ENCODE peak calls at places on chromosomes 16 and 17, in eight cellular contexts. Q is DND-41, T is bronchial epithelial cell, C is K562, Y is AG04450, W is prostate gland, S is sigmoid colon, R is right lobe of liver. J is an unnamed sample.
A peak's percentile ranks its signal among the peaks of the same experiment; 100 is the strongest.

GRCh38 chr17:6543079-6544010 is 13.0 kb downstream of the PITPNM3 start:
- DNase-seq in Q (no peak), C (no peak), W (no peak), Y (no peak), T (no peak), S (no peak), R (no peak), J (no peak)

GRCh38 chr17:80469667-80470066 is 6.7 kb downstream of the NPTX1 start:
- DNase-seq in S (no peak), T (no peak), Y (no peak), R (no peak), W (no peak), Q (no peak), C (no peak), J (no peak)

GRCh38 chr16:19114359-19115147 is 789 bp downstream of the ITPRIPL2 start:
- DNase-seq in Q (no peak), R (peak; percentile 74), Y (no peak), T (peak; percentile 15), W (peak; percentile 55), C (no peak), S (peak; percentile 87), J (no peak)

GRCh38 chr17:5531019-5531418 is 44.7 kb downstream of the MIS12 start:
- DNase-seq in Y (no peak), W (no peak), C (no peak), S (no peak), Q (no peak), R (no peak), T (no peak), J (no peak)

GRCh38 chr16:56576585-56577299 is 11.9 kb downstream of the MT4 start:
- DNase-seq in W (peak; percentile 67), R (peak; percentile 71), C (peak; percentile 81), S (peak; percentile 86), T (peak; percentile 96), Q (peak; percentile 72), Y (peak; percentile 8), J (peak; percentile 77)

GRCh38 chr17:8896087-8896486 is 28.6 kb upstream of the PIK3R6 start:
- DNase-seq in C (no peak), W (no peak), S (no peak), R (no peak), T (no peak), Q (no peak), Y (no peak), J (no peak)

GRCh38 chr16:86231321-86231995 is 278.9 kb upstream of the FOXF1 start:
- DNase-seq in C (no peak), W (no peak), Y (no peak), S (peak; percentile 48), T (no peak), R (no peak), Q (no peak), J (no peak)

GRCh38 chr17:8621585-8621984 is 8.9 kb downstream of the MYH10 start:
- DNase-seq in W (no peak), Q (no peak), S (no peak), C (peak; percentile 11), T (no peak), R (no peak), Y (no peak), J (no peak)

GRCh38 chr16:2473425-2473926 is 1.5 kb upstream of the TBC1D24 start:
- DNase-seq in Q (peak; percentile 63), Y (no peak), R (no peak), C (peak; percentile 41), W (no peak), S (no peak), T (no peak), J (no peak)

GRCh38 chr17:50765454-50766221 is 1.7 kb downstream of the ANKRD40CL start:
- DNase-seq in R (peak; percentile 59), T (no peak), Y (no peak), Q (no peak), W (no peak), C (no peak), S (no peak), J (no peak)

GRCh38 chr17:73678999-73679398 is 34.8 kb upstream of the SDK2 start:
- DNase-seq in W (no peak), T (no peak), Y (no peak), Q (no peak), C (no peak), R (no peak), S (no peak), J (no peak)

GRCh38 chr16:19102187-19102872 is 11.4 kb upstream of the ITPRIPL2 start:
- DNase-seq in Q (no peak), C (no peak), S (no peak), T (no peak), W (no peak), R (no peak), Y (no peak), J (no peak)

GRCh38 chr16:5490499-5490898 is 392.9 kb upstream of the EEF2KMT start:
- DNase-seq in T (no peak), Q (peak; percentile 40), S (no peak), C (peak; percentile 71), Y (no peak), R (no peak), W (peak; percentile 5), J (no peak)

GRCh38 chr17:68595986-68596385 is 5.2 kb downstream of the FAM20A start:
- DNase-seq in C (no peak), T (no peak), W (no peak), S (no peak), R (no peak), Q (peak; percentile 13), Y (no peak), J (no peak)

GRCh38 chr17:62653002-62653830 is 25.7 kb downstream of the MRC2 start:
- DNase-seq in T (no peak), S (peak; percentile 81), Q (peak; percentile 86), Y (no peak), W (no peak), C (peak; percentile 88), R (peak; percentile 78), J (peak; percentile 25)

GRCh38 chr17:64773836-64774761 is 112.0 kb upstream of the SMURF2 start:
- DNase-seq in Q (no peak), C (peak; percentile 81), W (peak; percentile 70), S (no peak), R (no peak), T (peak; percentile 62), Y (peak; percentile 18), J (no peak)

DNA sequence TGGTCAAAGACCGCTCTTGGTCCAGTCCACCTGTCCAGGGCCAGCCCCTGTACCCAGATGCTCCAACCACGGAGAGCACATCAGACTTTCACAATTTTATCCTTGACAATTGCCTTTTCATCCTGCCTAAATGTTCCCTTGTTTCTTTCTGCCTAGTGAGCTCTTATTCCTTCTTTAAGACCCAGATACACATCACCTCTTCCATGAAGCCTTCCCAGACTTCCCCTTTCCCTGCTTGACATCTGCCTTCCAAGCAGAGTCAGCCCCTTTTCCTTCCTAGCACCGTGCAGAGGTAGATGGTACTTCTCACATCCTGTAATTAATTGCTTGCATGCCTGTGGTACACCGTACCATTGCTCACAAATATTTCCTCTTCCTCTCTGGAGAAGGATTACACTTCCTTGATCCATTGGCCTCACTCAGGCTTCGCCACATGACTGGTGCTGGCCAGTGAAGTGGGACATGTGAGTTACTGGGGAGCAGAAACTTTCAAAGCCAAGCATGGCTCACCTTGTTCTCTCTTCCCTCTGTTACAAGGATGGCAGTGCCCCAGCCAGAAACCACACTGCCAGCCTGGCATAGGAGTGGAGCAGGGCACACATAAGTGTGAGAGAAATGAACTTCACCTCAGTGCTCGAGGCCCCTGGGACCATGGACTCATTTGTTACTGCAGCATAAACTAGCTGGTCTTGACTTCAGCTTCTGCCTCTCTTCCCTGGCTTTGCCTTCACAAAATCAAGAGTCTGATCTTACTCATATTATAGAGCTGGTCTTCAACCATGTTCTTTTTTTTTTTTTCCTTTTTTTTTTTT is 44.0 kb downstream of the SOST start:
- DNase-seq in W (no peak), S (no peak), Q (no peak), C (no peak), T (peak; percentile 66), Y (no peak), R (no peak), J (no peak)
- H3K27me3 ChIP-seq in W (no peaks in the 10 kb centered on the region), S (peaks cover 43% of the 10 kb centered on the region), Q (peaks cover 24% of the 10 kb centered on the region), C (peaks cover 59% of the 10 kb centered on the region), T (peaks cover 1% of the 10 kb centered on the region), Y (no peaks in the 10 kb centered on the region), R (no peaks in the 10 kb centered on the region), J (peaks cover 11% of the 10 kb centered on the region)

GRCh38 chr17:46813920-46814319 is 4.6 kb downstream of the WNT3 start:
- DNase-seq in S (no peak), Q (no peak), C (no peak), W (no peak), Y (no peak), R (no peak), T (no peak), J (no peak)
- H3K27me3 ChIP-seq in S (peaks cover 47% of the 10 kb centered on the region), Q (peaks cover 9% of the 10 kb centered on the region), C (no peaks in the 10 kb centered on the region), W (peaks cover 5% of the 10 kb centered on the region), Y (peaks cover 63% of the 10 kb centered on the region), R (peaks cover 7% of the 10 kb centered on the region), T (peaks cover 17% of the 10 kb centered on the region), J (peaks cover 37% of the 10 kb centered on the region)

DNA sequence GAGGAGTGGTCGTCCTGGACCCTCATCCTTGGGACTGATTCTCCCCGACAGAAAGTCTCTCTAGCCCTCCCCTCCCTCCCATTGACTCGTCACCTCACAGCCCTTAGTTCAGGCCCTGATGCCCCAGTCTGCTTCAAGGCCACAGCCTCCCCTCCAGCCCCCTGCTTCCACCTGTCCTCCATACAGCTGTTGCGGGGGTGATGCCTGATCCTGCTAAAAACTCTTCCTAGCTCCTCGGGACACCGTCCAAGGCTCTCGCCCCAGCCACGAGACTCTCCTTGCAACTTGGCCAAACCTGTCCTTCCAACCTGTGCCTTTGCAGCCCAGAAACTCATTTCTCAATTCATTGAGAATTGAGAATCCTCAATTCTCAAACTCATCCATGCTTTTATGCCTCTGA is 6.8 kb downstream of the STAC2 start:
- DNase-seq in C (no peak), Y (no peak), Q (no peak), S (no peak), T (no peak), R (no peak), W (no peak), J (no peak)
- H3K27me3 ChIP-seq in C (peaks cover 60% of the 10 kb centered on the region), Y (peaks cover 51% of the 10 kb centered on the region), Q (no peaks in the 10 kb centered on the region), S (peaks cover 27% of the 10 kb centered on the region), T (peaks cover 6% of the 10 kb centered on the region), R (no peaks in the 10 kb centered on the region), W (no peaks in the 10 kb centered on the region), J (no peaks in the 10 kb centered on the region)

GRCh38 chr17:17886747-17887146 is 50.0 kb upstream of the SREBF1 start:
- DNase-seq in Y (no peak), T (no peak), C (no peak), W (no peak), Q (no peak), S (peak; percentile 75), R (no peak), J (no peak)

GRCh38 chr17:17888371-17888770 is 51.6 kb upstream of the SREBF1 start:
- DNase-seq in S (no peak), Y (no peak), W (no peak), R (no peak), T (no peak), Q (no peak), C (no peak), J (no peak)

GRCh38 chr17:17887752-17888304 is 51.0 kb upstream of the SREBF1 start:
- DNase-seq in S (no peak), T (no peak), Y (no peak), Q (no peak), W (no peak), C (no peak), R (no peak), J (no peak)

GRCh38 chr17:17889922-17890321 is 53.1 kb upstream of the SREBF1 start:
- DNase-seq in R (no peak), Q (no peak), C (no peak), T (no peak), Y (no peak), W (no peak), S (no peak), J (no peak)

DNA sequence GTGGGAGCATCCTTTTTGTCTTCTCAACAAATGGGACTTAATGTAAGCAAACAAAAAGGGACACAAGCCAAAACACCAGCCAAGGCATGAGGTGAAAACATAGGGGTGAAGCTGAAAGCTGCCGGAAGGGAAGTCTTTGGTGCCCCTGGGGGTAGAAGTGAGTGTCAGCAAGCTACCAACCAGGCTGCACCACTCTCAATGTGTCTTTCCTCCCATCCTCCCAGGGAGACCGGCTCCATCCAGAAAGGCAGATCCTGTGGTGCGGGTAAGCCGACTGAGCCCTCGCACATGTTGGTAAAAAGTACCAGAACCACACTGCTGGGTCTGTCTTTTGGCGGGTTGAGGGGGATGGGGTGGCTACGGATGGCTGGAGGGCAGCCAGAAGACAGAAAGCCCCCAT is 52.0 kb upstream of the SREBF1 start:
- DNase-seq in W (no peak), Q (no peak), C (no peak), S (no peak), T (no peak), Y (no peak), R (no peak), J (no peak)
- H3K27me3 ChIP-seq in W (no peaks in the 10 kb centered on the region), Q (no peaks in the 10 kb centered on the region), C (no peaks in the 10 kb centered on the region), S (no peaks in the 10 kb centered on the region), T (no peaks in the 10 kb centered on the region), Y (no peaks in the 10 kb centered on the region), R (no peaks in the 10 kb centered on the region), J (no peaks in the 10 kb centered on the region)